ENCODE peak calls at places on chromosomes 16 and 17, in seven cellular contexts. G is esophagus squamous epithelium, R is AG08395, I is testis, J is brain microvascular endothelial cell, W is fibroblast of mammary gland, O is adrenal gland. N is an unnamed sample.

GRCh38 chr16:3138823-3139426 is 4.1 kb downstream of the ZNF213 start:
- DNase-seq in G (no peak), R (no peak), I (no peak), J (no peak), W (no peak), O (no peak), N (no peak)

GRCh38 chr17:32912218-32912897 is 15.6 kb upstream of the TMEM98 start:
- DNase-seq in G (no peak), R (peak), I (peak), J (peak), W (peak), O (peak), N (no peak)

GRCh38 chr17:58329035-58329807 is 626 bp upstream of the TSPOAP1 start:
- DNase-seq in G (no peak), R (no peak), I (no peak), J (no peak), W (no peak), O (no peak), N (no peak)

GRCh38 chr16:14409563-14409962 is 220.5 kb downstream of the PARN start:
- DNase-seq in G (no peak), R (peak), I (no peak), J (peak), W (peak), O (no peak), N (peak)

GRCh38 chr16:88814144-88814502 is 2.4 kb upstream of the APRT start:
- DNase-seq in G (no peak), R (no peak), I (no peak), J (no peak), W (no peak), O (no peak), N (no peak)

GRCh38 chr17:73165616-73166404 is 1.0 kb downstream of the SSTR2 start:
- DNase-seq in G (no peak), R (peak), I (no peak), J (no peak), W (no peak), O (no peak), N (peak)

GRCh38 chr17:68592667-68593330 is 8.4 kb downstream of the FAM20A start:
- DNase-seq in G (no peak), R (peak), I (no peak), J (no peak), W (peak), O (no peak), N (no peak)

GRCh38 chr16:51095114-51095872 is 55.8 kb downstream of the SALL1 start:
- DNase-seq in G (no peak), R (no peak), I (no peak), J (no peak), W (no peak), O (no peak), N (no peak)

GRCh38 chr16:3259097-3259496 is 2.7 kb upstream of the MEFV start:
- DNase-seq in G (no peak), R (peak), I (peak), J (no peak), W (peak), O (peak), N (peak)

GRCh38 chr17:75128694-75129505 is 2.6 kb downstream of the NT5C start:
- DNase-seq in G (no peak), R (no peak), I (no peak), J (no peak), W (no peak), O (no peak), N (no peak)

GRCh38 chr16:87416826-87417471 is 24.8 kb downstream of the MAP1LC3B start:
- DNase-seq in G (no peak), R (peak), I (peak), J (peak), W (peak), O (no peak), N (peak)

GRCh38 chr16:30896203-30896889 is at the start of gene CTF1:
- DNase-seq in G (no peak), R (peak), I (peak), J (peak), W (peak), O (peak), N (peak)

GRCh38 chr16:19916064-19916463 is 31.4 kb upstream of the GPRC5B start:
- DNase-seq in G (no peak), R (no peak), I (no peak), J (no peak), W (no peak), O (no peak), N (no peak)

GRCh38 chr17:58527949-58528348 is 13.5 kb upstream of the MTMR4 start:
- DNase-seq in G (no peak), R (no peak), I (no peak), J (peak), W (peak), O (no peak), N (peak)

GRCh38 chr16:76577003-76577402 is 299.8 kb downstream of the CNTNAP4 start:
- DNase-seq in G (no peak), R (no peak), I (no peak), J (no peak), W (no peak), O (no peak), N (no peak)

GRCh38 chr16:57106767-57107166 is 14.4 kb downstream of the CPNE2 start:
- DNase-seq in G (no peak), R (no peak), I (no peak), J (no peak), W (peak), O (no peak), N (peak)

GRCh38 chr16:67993207-67994036 is 5.9 kb downstream of the DPEP2 start:
- DNase-seq in G (peak), R (peak), I (peak), J (peak), W (peak), O (peak), N (peak)

GRCh38 chr16:519425-519824 is 8.1 kb upstream of the CAPN15 start:
- DNase-seq in G (no peak), R (no peak), I (no peak), J (no peak), W (no peak), O (no peak), N (no peak)

GRCh38 chr17:74803971-74804370 is 27.8 kb upstream of the NAT9 start:
- DNase-seq in G (no peak), R (no peak), I (no peak), J (no peak), W (no peak), O (no peak), N (no peak)